ENCODE peak calls at places on chromosomes 6 and 20, in seven cellular contexts. Y is SK-N-SH, A is GM12878, Q is K562, F is HepG2, T is H1, X is IMR-90. P is an unnamed sample.

GRCh38 chr20:36833275-36834020 is 42.5 kb upstream of the TLDC2 start:
- DNase-seq in Y (no peak), A (no peak), Q (no peak), F (no peak), T (no peak), X (peak; percentile 95), P (no peak)

GRCh38 chr6:72260489-72260888 is 361.4 kb upstream of the KCNQ5 start:
- DNase-seq in Y (no peak), A (no peak), Q (no peak), F (no peak), T (no peak), X (peak; percentile 4), P (no peak)

GRCh38 chr20:64104667-64105451 is 2.5 kb downstream of the NPBWR2 start:
- DNase-seq in Y (no peak), A (no peak), Q (no peak), F (no peak), T (no peak), X (no peak), P (no peak)

GRCh38 chr6:86609549-86610388 is 327.6 kb upstream of the HTR1E start:
- DNase-seq in Y (peak; percentile 41), A (no peak), Q (no peak), F (no peak), T (no peak), X (no peak), P (no peak)

GRCh38 chr6:117441824-117442264 is 16.1 kb upstream of the ROS1 start:
- DNase-seq in Y (no peak), A (no peak), Q (no peak), F (peak; percentile 97), T (no peak), X (peak; percentile 68), P (peak; percentile 82)

GRCh38 chr6:36150283-36150682 is 20.0 kb downstream of the MAPK13 start:
- DNase-seq in Y (no peak), A (no peak), Q (no peak), F (no peak), T (no peak), X (no peak), P (no peak)

GRCh38 chr6:34745277-34746103 is 11.8 kb upstream of the SNRPC start:
- DNase-seq in Y (no peak), A (no peak), Q (peak; percentile 77), F (peak; percentile 72), T (no peak), X (peak; percentile 72), P (no peak)

GRCh38 chr6:47057830-47058540 is 15.9 kb upstream of the ADGRF1 start:
- DNase-seq in Y (no peak), A (no peak), Q (no peak), F (peak; percentile 45), T (no peak), X (no peak), P (peak; percentile 46)

GRCh38 chr6:139990287-139990686 is 615.8 kb upstream of the CITED2 start:
- DNase-seq in Y (no peak), A (no peak), Q (no peak), F (no peak), T (no peak), X (no peak), P (no peak)

GRCh38 chr6:122553697-122554096 is 56.5 kb upstream of the PKIB start:
- DNase-seq in Y (no peak), A (no peak), Q (no peak), F (no peak), T (no peak), X (no peak), P (no peak)

GRCh38 chr20:57330998-57331397 is 1.4 kb downstream of the SPO11 start:
- DNase-seq in Y (no peak), A (no peak), Q (no peak), F (no peak), T (no peak), X (no peak), P (no peak)

GRCh38 chr6:25942561-25943147 is 12.2 kb upstream of the SLC17A2 start:
- DNase-seq in Y (peak; percentile 25), A (no peak), Q (peak; percentile 33), F (peak; percentile 76), T (no peak), X (peak; percentile 55), P (peak; percentile 64)

GRCh38 chr6:88380083-88380482 is 213.9 kb upstream of the CNR1 start:
- DNase-seq in Y (peak; percentile 1), A (no peak), Q (no peak), F (no peak), T (no peak), X (peak; percentile 18), P (peak; percentile 9)

GRCh38 chr20:21133404-21133803 is 7.5 kb downstream of the KIZ start:
- DNase-seq in Y (no peak), A (no peak), Q (no peak), F (no peak), T (no peak), X (no peak), P (no peak)

GRCh38 chr20:19552144-19552895 is 205.7 kb upstream of the RIN2 start:
- DNase-seq in Y (no peak), A (no peak), Q (no peak), F (peak; percentile 12), T (peak; percentile 44), X (peak; percentile 3), P (peak; percentile 25)

GRCh38 chr20:63829943-63830820 is 882 bp downstream of the ZBTB46 start:
- DNase-seq in Y (peak; percentile 78), A (no peak), Q (no peak), F (no peak), T (no peak), X (peak; percentile 36), P (no peak)

GRCh38 chr20:35320396-35321126 is 28.3 kb upstream of the FAM83C start:
- DNase-seq in Y (no peak), A (no peak), Q (no peak), F (peak; percentile 85), T (no peak), X (peak; percentile 84), P (peak; percentile 55)

GRCh38 chr6:111888928-111889696 is 15.9 kb upstream of the FYN start:
- DNase-seq in Y (peak; percentile 66), A (no peak), Q (no peak), F (no peak), T (no peak), X (peak; percentile 30), P (no peak)

DNA sequence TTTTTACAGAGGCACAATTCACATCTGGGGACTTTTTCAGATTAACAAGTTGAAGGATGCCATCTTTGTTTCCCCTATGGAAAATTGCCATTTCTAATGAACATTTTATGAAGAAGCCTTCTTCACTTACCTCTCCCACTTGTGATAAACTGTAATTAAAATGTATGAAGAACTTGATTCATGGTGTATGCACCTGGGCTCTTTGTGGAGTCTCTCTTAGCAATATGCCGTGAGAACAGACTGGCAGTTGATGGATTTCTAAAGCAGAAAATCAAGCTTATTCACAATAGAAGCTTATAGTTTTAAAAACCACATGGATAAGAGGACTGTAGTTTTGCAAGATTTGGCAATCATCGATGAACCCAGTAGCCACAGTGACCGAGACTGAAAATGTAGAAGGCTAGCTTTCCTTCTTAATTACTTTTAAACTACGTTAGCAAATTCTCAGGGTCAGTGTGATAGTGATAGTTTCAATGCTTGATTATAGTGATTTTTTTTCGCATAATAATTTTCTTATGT is 270.6 kb downstream of the PRL start:
- DNase-seq in Y (no peak), A (no peak), Q (no peak), F (no peak), T (no peak), X (no peak), P (no peak)
- H3K27ac ChIP-seq in Y (peak overlapping the region; percentile 76), A (peak overlapping the region; percentile 96), Q (peak overlapping the region; percentile 96), F (no peak overlapping the region), T (peak overlapping the region; percentile 75), X (peak overlapping the region; percentile 19), P (peak overlapping the region; percentile 88)

GRCh38 chr6:168285456-168285855 is 34.1 kb downstream of the DACT2 start:
- DNase-seq in Y (no peak), A (no peak), Q (no peak), F (no peak), T (no peak), X (no peak), P (no peak)

GRCh38 chr6:168288781-168289570 is 30.6 kb downstream of the DACT2 start:
- DNase-seq in Y (no peak), A (no peak), Q (no peak), F (no peak), T (no peak), X (no peak), P (no peak)

GRCh38 chr6:168284187-168284586 is 35.4 kb downstream of the DACT2 start:
- DNase-seq in Y (no peak), A (no peak), Q (no peak), F (no peak), T (no peak), X (no peak), P (no peak)

GRCh38 chr6:168283686-168284025 is 35.9 kb downstream of the DACT2 start:
- DNase-seq in Y (no peak), A (no peak), Q (no peak), F (no peak), T (no peak), X (no peak), P (no peak)

GRCh38 chr6:168286116-168286515 is 33.5 kb downstream of the DACT2 start:
- DNase-seq in Y (no peak), A (no peak), Q (no peak), F (peak; percentile 63), T (no peak), X (no peak), P (no peak)
- TF ChIP-seq RFX5 in Y (no peak), A (no peak), Q (no peak), F (no peak), T (no peak), X (no peak), P (no peak)

GRCh38 chr6:165469483-165469882 is 160.1 kb upstream of the C6orf118 start:
- DNase-seq in Y (no peak), A (no peak), Q (no peak), F (no peak), T (no peak), X (no peak), P (no peak)

GRCh38 chr6:165468361-165468760 is 159.0 kb upstream of the C6orf118 start:
- DNase-seq in Y (no peak), A (no peak), Q (no peak), F (no peak), T (no peak), X (no peak), P (no peak)

GRCh38 chr6:165468836-165469235 is 159.4 kb upstream of the C6orf118 start:
- DNase-seq in Y (no peak), A (no peak), Q (no peak), F (no peak), T (no peak), X (peak; percentile 18), P (no peak)
- H3K27ac ChIP-seq in Y (no peak overlapping the region), A (no peak overlapping the region), Q (no peak overlapping the region), F (no peak overlapping the region), T (no peak overlapping the region), X (no peak overlapping the region), P (no peak overlapping the region)

GRCh38 chr20:46456255-46457028 is 50.0 kb upstream of the ELMO2 start:
- DNase-seq in Y (no peak), A (no peak), Q (no peak), F (no peak), T (no peak), X (no peak), P (no peak)

GRCh38 chr20:46463852-46464251 is 49.5 kb downstream of the ZNF334 start:
- DNase-seq in Y (no peak), A (no peak), Q (no peak), F (peak; percentile 15), T (no peak), X (no peak), P (no peak)

GRCh38 chr20:46455729-46456128 is 49.3 kb upstream of the ELMO2 start:
- DNase-seq in Y (no peak), A (no peak), Q (no peak), F (no peak), T (no peak), X (no peak), P (no peak)

GRCh38 chr20:46461808-46462207 is 51.6 kb downstream of the ZNF334 start:
- DNase-seq in Y (no peak), A (no peak), Q (no peak), F (no peak), T (no peak), X (no peak), P (no peak)

GRCh38 chr20:46458891-46459750 is 52.7 kb upstream of the ELMO2 start:
- DNase-seq in Y (peak; percentile 84), A (peak; percentile 8), Q (no peak), F (no peak), T (peak; percentile 76), X (no peak), P (no peak)
- TF ChIP-seq RFX5 in Y (no peak), A (no peak), Q (no peak), F (no peak), T (no peak), X (no peak), P (no peak)

P was measured in A549.